ENCODE peak calls at places on chromosomes 7 and 10, in four cellular contexts. One of them, this sample, is unnamed.
A peak's percentile ranks its signal among the peaks of the same experiment; 100 is the strongest.

GRCh38 chr7:45973725-45974532 is 52.9 kb upstream of the IGFBP3 start:
- DNase-seq in OCI-LY7: no peak
- DNase-seq in lung: no peak
- DNase-seq in mesothelial cell of epicardium: no peak
- DNase-seq in this sample: peak; percentile 8

GRCh38 chr7:5296627-5297226 is 14.0 kb downstream of the SLC29A4 start:
- DNase-seq in OCI-LY7: peak; percentile 69
- DNase-seq in lung: no peak
- DNase-seq in mesothelial cell of epicardium: peak; percentile 75
- DNase-seq in this sample: peak; percentile 77

GRCh38 chr10:74011762-74012161 is 13.8 kb downstream of the VCL start:
- DNase-seq in OCI-LY7: no peak
- DNase-seq in lung: peak; percentile 51
- DNase-seq in mesothelial cell of epicardium: no peak
- DNase-seq in this sample: no peak

GRCh38 chr7:117014673-117015133 is 61.4 kb downstream of the ST7 start:
- DNase-seq in OCI-LY7: no peak
- DNase-seq in lung: peak; percentile 46
- DNase-seq in mesothelial cell of epicardium: no peak
- DNase-seq in this sample: peak; percentile 51

GRCh38 chr7:90681336-90682019 is 85.4 kb downstream of the CDK14 start:
- DNase-seq in OCI-LY7: no peak
- DNase-seq in lung: no peak
- DNase-seq in mesothelial cell of epicardium: no peak
- DNase-seq in this sample: no peak

GRCh38 chr7:91082854-91083495 is 181.3 kb upstream of the FZD1 start:
- DNase-seq in OCI-LY7: peak; percentile 23
- DNase-seq in lung: no peak
- DNase-seq in mesothelial cell of epicardium: no peak
- DNase-seq in this sample: peak; percentile 21

GRCh38 chr10:74923556-74923955 is 97.2 kb downstream of the KAT6B start:
- DNase-seq in OCI-LY7: peak; percentile 5
- DNase-seq in lung: peak; percentile 70
- DNase-seq in mesothelial cell of epicardium: no peak
- DNase-seq in this sample: no peak

GRCh38 chr7:133434246-133434865 is 181.5 kb downstream of the EXOC4 start:
- DNase-seq in OCI-LY7: peak; percentile 9
- DNase-seq in lung: no peak
- DNase-seq in mesothelial cell of epicardium: no peak
- DNase-seq in this sample: peak; percentile 19

GRCh38 chr7:151252961-151253691 is 4.6 kb upstream of the SMARCD3 start:
- DNase-seq in OCI-LY7: no peak
- DNase-seq in lung: no peak
- DNase-seq in mesothelial cell of epicardium: no peak
- DNase-seq in this sample: no peak

GRCh38 chr7:50632561-50633413 is 67.6 kb upstream of the DDC start:
- DNase-seq in OCI-LY7: peak; percentile 55
- DNase-seq in lung: peak; percentile 42
- DNase-seq in mesothelial cell of epicardium: peak; percentile 58
- DNase-seq in this sample: peak; percentile 60

GRCh38 chr10:77877461-77878344 is 48.9 kb downstream of the DLG5 start:
- DNase-seq in OCI-LY7: peak; percentile 35
- DNase-seq in lung: no peak
- DNase-seq in mesothelial cell of epicardium: no peak
- DNase-seq in this sample: peak; percentile 55

GRCh38 chr7:16420649-16421332 is 547 bp downstream of the CRPPA start:
- DNase-seq in OCI-LY7: no peak
- DNase-seq in lung: peak; percentile 87
- DNase-seq in mesothelial cell of epicardium: peak; percentile 83
- DNase-seq in this sample: peak; percentile 70

GRCh38 chr7:112511451-112512220 is 30.8 kb downstream of the LSMEM1 start:
- DNase-seq in OCI-LY7: no peak
- DNase-seq in lung: peak; percentile 26
- DNase-seq in mesothelial cell of epicardium: no peak
- DNase-seq in this sample: no peak

GRCh38 chr7:47170516-47170915 is 411.4 kb downstream of the TNS3 start:
- DNase-seq in OCI-LY7: peak; percentile 56
- DNase-seq in lung: no peak
- DNase-seq in mesothelial cell of epicardium: no peak
- DNase-seq in this sample: no peak
- TF ChIP-seq CTCF in OCI-LY7: peak; percentile 85
- TF ChIP-seq CTCF in lung: no peak
- TF ChIP-seq CTCF in mesothelial cell of epicardium: peak; percentile 32
- TF ChIP-seq CTCF in this sample: no peak

GRCh38 chr10:79159141-79159619 is 90.4 kb downstream of the ZMIZ1 start:
- DNase-seq in OCI-LY7: no peak
- DNase-seq in lung: no peak
- DNase-seq in mesothelial cell of epicardium: no peak
- DNase-seq in this sample: no peak
- TF ChIP-seq CTCF in OCI-LY7: no peak
- TF ChIP-seq CTCF in lung: no peak
- TF ChIP-seq CTCF in mesothelial cell of epicardium: no peak
- TF ChIP-seq CTCF in this sample: no peak

DNA sequence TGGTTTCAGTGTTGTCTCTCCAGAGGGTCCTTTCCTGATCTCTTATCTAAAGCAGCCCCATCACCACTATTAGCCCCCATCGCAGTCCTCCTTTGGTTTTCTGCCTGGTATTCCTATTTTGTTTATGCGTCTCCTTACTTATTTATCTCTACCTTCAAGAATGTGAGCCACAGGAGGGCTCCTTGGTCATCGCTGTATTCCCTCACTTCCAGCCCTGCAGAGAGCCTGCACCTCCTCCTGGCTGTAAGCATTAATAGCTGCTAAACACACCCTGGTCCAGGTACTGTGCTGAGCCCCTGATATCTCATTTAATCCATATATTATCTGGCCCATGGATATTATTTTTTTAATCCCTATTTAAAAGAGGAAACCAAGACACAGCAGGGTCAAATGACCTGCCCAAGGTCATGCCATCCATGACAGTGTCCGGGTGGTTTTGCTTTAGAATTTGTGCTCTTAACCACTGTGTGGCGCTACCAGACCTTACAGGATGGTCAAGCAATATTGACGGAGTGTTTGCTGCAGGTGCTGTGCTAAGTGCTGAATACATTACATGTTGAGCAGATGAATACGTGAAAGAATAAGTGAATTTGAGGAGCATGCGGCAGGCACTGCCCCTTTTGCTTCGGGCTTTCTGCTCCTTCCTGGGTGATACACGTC is 227.2 kb downstream of the ADAM12 start:
- DNase-seq in OCI-LY7: no peak
- DNase-seq in lung: no peak
- DNase-seq in mesothelial cell of epicardium: no peak
- DNase-seq in this sample: no peak
- TF ChIP-seq CTCF in OCI-LY7: peak; percentile 40
- TF ChIP-seq CTCF in lung: no peak
- TF ChIP-seq CTCF in mesothelial cell of epicardium: no peak
- TF ChIP-seq CTCF in this sample: no peak

GRCh38 chr7:110186334-110186733 is 904.6 kb upstream of the LRRN3 start:
- DNase-seq in OCI-LY7: no peak
- DNase-seq in lung: no peak
- DNase-seq in mesothelial cell of epicardium: no peak
- DNase-seq in this sample: no peak
- TF ChIP-seq CTCF in OCI-LY7: no peak
- TF ChIP-seq CTCF in lung: no peak
- TF ChIP-seq CTCF in mesothelial cell of epicardium: no peak
- TF ChIP-seq CTCF in this sample: no peak

GRCh38 chr10:22617516-22617915 is 96.9 kb downstream of the PIP4K2A start:
- DNase-seq in OCI-LY7: peak; percentile 40
- DNase-seq in lung: no peak
- DNase-seq in mesothelial cell of epicardium: no peak
- DNase-seq in this sample: no peak
- TF ChIP-seq CTCF in OCI-LY7: peak; percentile 74
- TF ChIP-seq CTCF in lung: no peak
- TF ChIP-seq CTCF in mesothelial cell of epicardium: no peak
- TF ChIP-seq CTCF in this sample: peak; percentile 16

GRCh38 chr10:92688573-92688926 is 1.2 kb upstream of the HHEX start:
- DNase-seq in OCI-LY7: no peak
- DNase-seq in lung: no peak
- DNase-seq in mesothelial cell of epicardium: no peak
- DNase-seq in this sample: no peak

GRCh38 chr10:92690211-92691041 is 671 bp downstream of the HHEX start:
- DNase-seq in OCI-LY7: no peak
- DNase-seq in lung: peak; percentile 63
- DNase-seq in mesothelial cell of epicardium: no peak
- DNase-seq in this sample: peak; percentile 45

GRCh38 chr10:92691042-92691590 is 1.4 kb downstream of the HHEX start:
- DNase-seq in OCI-LY7: no peak
- DNase-seq in lung: peak; percentile 29
- DNase-seq in mesothelial cell of epicardium: no peak
- DNase-seq in this sample: no peak

GRCh38 chr10:92689663-92690210 is at the start of gene HHEX:
- DNase-seq in OCI-LY7: peak; percentile 74
- DNase-seq in lung: peak; percentile 62
- DNase-seq in mesothelial cell of epicardium: no peak
- DNase-seq in this sample: peak; percentile 86

DNA sequence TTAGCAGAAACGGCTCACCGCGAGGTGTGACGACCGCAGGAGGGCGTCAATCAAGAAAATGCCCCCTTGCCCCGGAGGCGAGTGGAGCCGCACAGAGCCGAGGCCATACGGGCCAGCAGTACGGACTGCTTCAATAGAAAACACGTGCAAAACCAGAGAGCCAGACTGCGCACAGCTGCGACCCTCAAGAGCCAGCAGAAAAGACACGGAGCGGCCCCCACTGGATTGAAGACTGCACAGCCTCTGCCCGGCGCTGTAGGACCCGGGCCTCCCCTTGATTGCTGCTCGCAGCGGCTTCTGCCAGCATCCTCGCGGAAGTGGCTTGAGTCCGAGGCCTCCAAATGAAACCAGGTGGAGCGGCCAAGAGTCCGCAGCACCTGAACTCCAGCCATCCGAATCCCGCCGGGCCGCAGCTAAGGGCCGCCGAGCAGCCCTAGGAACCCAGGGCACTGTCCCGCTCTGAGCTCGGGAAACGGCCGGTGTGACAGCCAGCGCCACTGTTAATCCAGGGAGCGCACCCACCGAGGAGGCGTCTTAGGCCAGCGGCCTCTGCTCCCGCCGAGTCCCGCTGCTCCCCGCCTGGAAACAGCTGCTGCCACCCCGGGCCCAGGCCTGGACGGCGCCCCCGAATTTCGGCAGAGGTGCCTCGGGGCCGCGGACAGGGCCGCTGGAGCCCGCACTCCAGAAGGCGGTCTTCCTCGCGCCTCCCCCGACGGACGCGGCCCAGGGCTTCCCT is 660 bp upstream of the HHEX start:
- DNase-seq in OCI-LY7: peak; percentile 56
- DNase-seq in lung: peak; percentile 36
- DNase-seq in mesothelial cell of epicardium: peak; percentile 45
- DNase-seq in this sample: peak; percentile 36
- TF ChIP-seq CTCF in OCI-LY7: peak; percentile 62
- TF ChIP-seq CTCF in lung: no peak
- TF ChIP-seq CTCF in mesothelial cell of epicardium: no peak
- TF ChIP-seq CTCF in this sample: no peak

DNA sequence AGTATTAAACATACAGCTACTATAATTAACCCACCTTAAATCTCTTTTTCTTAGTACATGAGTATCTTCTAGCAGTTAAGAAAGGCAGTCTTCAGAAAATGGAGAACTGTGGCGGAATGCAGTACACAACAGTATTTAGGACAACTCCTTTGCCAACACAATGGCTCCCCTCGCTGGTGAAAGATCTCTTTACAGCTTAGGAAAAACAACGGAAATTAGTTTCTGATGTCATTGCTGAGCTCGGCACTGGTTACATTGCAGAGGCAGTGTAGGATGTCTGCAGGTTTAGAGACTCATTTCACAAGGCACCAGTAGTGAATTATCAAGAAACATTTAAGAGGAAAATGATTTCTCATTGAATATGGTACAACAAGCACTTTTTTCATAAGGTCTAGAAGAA is 43.4 kb downstream of the GLRX3 start:
- DNase-seq in OCI-LY7: peak; percentile 61
- DNase-seq in lung: no peak
- DNase-seq in mesothelial cell of epicardium: no peak
- DNase-seq in this sample: no peak
- TF ChIP-seq CTCF in OCI-LY7: peak; percentile 75
- TF ChIP-seq CTCF in lung: peak; percentile 6
- TF ChIP-seq CTCF in mesothelial cell of epicardium: peak; percentile 22
- TF ChIP-seq CTCF in this sample: peak; percentile 32

DNA sequence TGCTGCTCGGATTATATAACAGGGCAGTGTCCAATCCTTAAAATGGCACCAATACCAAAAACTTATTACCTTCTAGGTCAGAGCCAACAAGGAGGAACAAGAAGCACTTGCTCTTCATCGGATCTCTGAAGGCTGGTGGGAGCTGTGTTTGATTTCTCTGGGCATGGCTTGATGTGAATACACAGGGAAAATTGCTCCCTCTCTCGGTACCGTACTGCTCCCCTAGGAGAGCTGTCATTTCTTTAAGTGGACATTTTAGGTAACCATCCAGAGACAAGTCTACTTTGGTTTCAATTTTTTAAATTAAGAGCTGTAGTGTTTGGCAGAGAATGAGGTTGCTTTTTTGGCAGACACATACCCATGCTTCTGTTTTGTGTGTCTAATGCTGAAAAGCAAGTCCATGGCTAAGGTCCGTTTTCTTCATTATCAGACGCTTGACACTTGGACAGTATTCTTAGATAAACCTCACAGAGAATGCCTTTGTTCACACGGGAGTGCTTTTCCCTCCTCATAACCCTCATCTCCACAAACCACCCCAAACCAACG is 61.2 kb upstream of the TRIL start:
- DNase-seq in OCI-LY7: no peak
- DNase-seq in lung: no peak
- DNase-seq in mesothelial cell of epicardium: no peak
- DNase-seq in this sample: no peak
- TF ChIP-seq CTCF in OCI-LY7: no peak
- TF ChIP-seq CTCF in lung: no peak
- TF ChIP-seq CTCF in mesothelial cell of epicardium: no peak
- TF ChIP-seq CTCF in this sample: no peak

GRCh38 chr10:99548041-99548530 is 15.3 kb downstream of the NKX2-3 start:
- DNase-seq in OCI-LY7: peak; percentile 25
- DNase-seq in lung: no peak
- DNase-seq in mesothelial cell of epicardium: no peak
- DNase-seq in this sample: peak; percentile 39
- TF ChIP-seq CTCF in OCI-LY7: peak; percentile 60
- TF ChIP-seq CTCF in lung: peak; percentile 8
- TF ChIP-seq CTCF in mesothelial cell of epicardium: no peak
- TF ChIP-seq CTCF in this sample: no peak

DNA sequence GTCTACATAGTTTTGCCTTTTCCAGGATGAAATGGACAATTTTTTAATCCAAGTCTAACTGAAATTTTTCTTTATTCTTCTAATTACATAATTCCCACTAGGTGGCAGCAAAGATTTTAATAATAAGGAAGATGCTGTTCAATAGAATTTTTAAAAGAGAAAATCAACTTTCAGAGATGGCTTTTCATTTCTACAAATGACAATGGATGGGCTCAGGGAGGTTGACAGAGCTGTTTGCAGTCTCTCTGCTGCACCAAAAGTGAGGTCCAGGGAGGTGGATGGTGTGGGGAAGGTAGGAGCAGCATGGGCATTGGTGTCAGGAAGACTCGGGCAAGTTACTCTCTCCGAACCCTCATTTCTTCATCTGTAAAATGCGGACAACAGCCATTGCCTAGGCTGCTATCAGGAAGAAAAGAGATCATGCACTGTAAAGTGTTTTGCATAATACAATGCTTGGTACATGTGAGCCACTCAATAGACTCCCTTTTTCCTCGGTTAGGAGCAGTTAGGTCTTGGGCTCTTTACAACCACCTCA is 107.3 kb downstream of the ABLIM1 start:
- DNase-seq in OCI-LY7: peak; percentile 67
- DNase-seq in lung: no peak
- DNase-seq in mesothelial cell of epicardium: no peak
- DNase-seq in this sample: no peak
- TF ChIP-seq CTCF in OCI-LY7: peak; percentile 93
- TF ChIP-seq CTCF in lung: peak; percentile 17
- TF ChIP-seq CTCF in mesothelial cell of epicardium: peak; percentile 80
- TF ChIP-seq CTCF in this sample: peak; percentile 40